ENCODE peak calls at places on chromosomes 2 and 18, in eight cellular contexts. One of them, this sample, is unnamed.

GRCh38 chr2:131016826-131017596 is 76.2 kb downstream of the FAM168B start:
- DNase-seq in gastrocnemius medialis: no peak
- DNase-seq in KG1: no peak
- DNase-seq in GOT3: no peak
- DNase-seq in naive thymus-derived CD8-positive, alpha-beta T cell: no peak
- DNase-seq in stimulated activated CD4-positive, alpha-beta T cell treated with anti-CD3 and anti-CD28 coated beads, Interleukin-2, amount 100 ng/mL, for 48 hours: no peak
- DNase-seq in AG08395: peak
- DNase-seq in effector CD8-positive, alpha-beta T cell: no peak
- DNase-seq in this sample: no peak

GRCh38 chr18:76977108-76977621 is 154.8 kb downstream of the ZNF236 start:
- DNase-seq in gastrocnemius medialis: peak
- DNase-seq in KG1: no peak
- DNase-seq in GOT3: no peak
- DNase-seq in naive thymus-derived CD8-positive, alpha-beta T cell: no peak
- DNase-seq in stimulated activated CD4-positive, alpha-beta T cell treated with anti-CD3 and anti-CD28 coated beads, Interleukin-2, amount 100 ng/mL, for 48 hours: no peak
- DNase-seq in AG08395: no peak
- DNase-seq in effector CD8-positive, alpha-beta T cell: no peak
- DNase-seq in this sample: no peak

GRCh38 chr2:19759880-19760279 is 141.9 kb downstream of the TTC32 start:
- DNase-seq in gastrocnemius medialis: no peak
- DNase-seq in KG1: no peak
- DNase-seq in GOT3: no peak
- DNase-seq in naive thymus-derived CD8-positive, alpha-beta T cell: no peak
- DNase-seq in stimulated activated CD4-positive, alpha-beta T cell treated with anti-CD3 and anti-CD28 coated beads, Interleukin-2, amount 100 ng/mL, for 48 hours: no peak
- DNase-seq in AG08395: no peak
- DNase-seq in effector CD8-positive, alpha-beta T cell: no peak
- DNase-seq in this sample: no peak

GRCh38 chr18:12839057-12839525 is 44.9 kb downstream of the PTPN2 start:
- DNase-seq in gastrocnemius medialis: no peak
- DNase-seq in KG1: peak
- DNase-seq in GOT3: no peak
- DNase-seq in naive thymus-derived CD8-positive, alpha-beta T cell: no peak
- DNase-seq in stimulated activated CD4-positive, alpha-beta T cell treated with anti-CD3 and anti-CD28 coated beads, Interleukin-2, amount 100 ng/mL, for 48 hours: no peak
- DNase-seq in AG08395: no peak
- DNase-seq in effector CD8-positive, alpha-beta T cell: no peak
- DNase-seq in this sample: peak

GRCh38 chr2:207015901-207016300 is 76.6 kb downstream of the CPO start:
- DNase-seq in gastrocnemius medialis: no peak
- DNase-seq in KG1: no peak
- DNase-seq in GOT3: no peak
- DNase-seq in naive thymus-derived CD8-positive, alpha-beta T cell: no peak
- DNase-seq in stimulated activated CD4-positive, alpha-beta T cell treated with anti-CD3 and anti-CD28 coated beads, Interleukin-2, amount 100 ng/mL, for 48 hours: no peak
- DNase-seq in AG08395: peak
- DNase-seq in effector CD8-positive, alpha-beta T cell: no peak
- DNase-seq in this sample: no peak

GRCh38 chr18:48133675-48134251 is 203.3 kb upstream of the SMAD2 start:
- DNase-seq in gastrocnemius medialis: no peak
- DNase-seq in KG1: no peak
- DNase-seq in GOT3: no peak
- DNase-seq in naive thymus-derived CD8-positive, alpha-beta T cell: no peak
- DNase-seq in stimulated activated CD4-positive, alpha-beta T cell treated with anti-CD3 and anti-CD28 coated beads, Interleukin-2, amount 100 ng/mL, for 48 hours: no peak
- DNase-seq in AG08395: no peak
- DNase-seq in effector CD8-positive, alpha-beta T cell: no peak
- DNase-seq in this sample: no peak

GRCh38 chr2:237474511-237474911 is 12.5 kb upstream of the MLPH start:
- DNase-seq in gastrocnemius medialis: peak
- DNase-seq in KG1: no peak
- DNase-seq in GOT3: no peak
- DNase-seq in naive thymus-derived CD8-positive, alpha-beta T cell: no peak
- DNase-seq in stimulated activated CD4-positive, alpha-beta T cell treated with anti-CD3 and anti-CD28 coated beads, Interleukin-2, amount 100 ng/mL, for 48 hours: no peak
- DNase-seq in AG08395: no peak
- DNase-seq in effector CD8-positive, alpha-beta T cell: no peak
- DNase-seq in this sample: no peak

GRCh38 chr2:43136862-43137261 is 89.5 kb downstream of the ZFP36L2 start:
- DNase-seq in gastrocnemius medialis: no peak
- DNase-seq in KG1: no peak
- DNase-seq in GOT3: no peak
- DNase-seq in naive thymus-derived CD8-positive, alpha-beta T cell: peak
- DNase-seq in stimulated activated CD4-positive, alpha-beta T cell treated with anti-CD3 and anti-CD28 coated beads, Interleukin-2, amount 100 ng/mL, for 48 hours: no peak
- DNase-seq in AG08395: no peak
- DNase-seq in effector CD8-positive, alpha-beta T cell: peak
- DNase-seq in this sample: peak

GRCh38 chr2:195737531-195738162 is 80.6 kb downstream of the SLC39A10 start:
- DNase-seq in gastrocnemius medialis: no peak
- DNase-seq in KG1: no peak
- DNase-seq in GOT3: no peak
- DNase-seq in naive thymus-derived CD8-positive, alpha-beta T cell: no peak
- DNase-seq in stimulated activated CD4-positive, alpha-beta T cell treated with anti-CD3 and anti-CD28 coated beads, Interleukin-2, amount 100 ng/mL, for 48 hours: no peak
- DNase-seq in AG08395: no peak
- DNase-seq in effector CD8-positive, alpha-beta T cell: no peak
- DNase-seq in this sample: no peak

GRCh38 chr2:237458519-237458918 is 28.5 kb upstream of the MLPH start:
- DNase-seq in gastrocnemius medialis: no peak
- DNase-seq in KG1: no peak
- DNase-seq in GOT3: no peak
- DNase-seq in naive thymus-derived CD8-positive, alpha-beta T cell: no peak
- DNase-seq in stimulated activated CD4-positive, alpha-beta T cell treated with anti-CD3 and anti-CD28 coated beads, Interleukin-2, amount 100 ng/mL, for 48 hours: no peak
- DNase-seq in AG08395: no peak
- DNase-seq in effector CD8-positive, alpha-beta T cell: no peak
- DNase-seq in this sample: no peak

GRCh38 chr2:44120428-44120827 is 48.2 kb upstream of the PPM1B start:
- DNase-seq in gastrocnemius medialis: no peak
- DNase-seq in KG1: peak
- DNase-seq in GOT3: no peak
- DNase-seq in naive thymus-derived CD8-positive, alpha-beta T cell: peak
- DNase-seq in stimulated activated CD4-positive, alpha-beta T cell treated with anti-CD3 and anti-CD28 coated beads, Interleukin-2, amount 100 ng/mL, for 48 hours: peak
- DNase-seq in AG08395: peak
- DNase-seq in effector CD8-positive, alpha-beta T cell: no peak
- DNase-seq in this sample: no peak

GRCh38 chr2:20677301-20678176 is 10.6 kb downstream of the GDF7 start:
- DNase-seq in gastrocnemius medialis: no peak
- DNase-seq in KG1: no peak
- DNase-seq in GOT3: no peak
- DNase-seq in naive thymus-derived CD8-positive, alpha-beta T cell: no peak
- DNase-seq in stimulated activated CD4-positive, alpha-beta T cell treated with anti-CD3 and anti-CD28 coated beads, Interleukin-2, amount 100 ng/mL, for 48 hours: no peak
- DNase-seq in AG08395: no peak
- DNase-seq in effector CD8-positive, alpha-beta T cell: no peak
- DNase-seq in this sample: no peak

GRCh38 chr2:105584437-105585010 is 160.2 kb upstream of the NCK2 start:
- DNase-seq in gastrocnemius medialis: no peak
- DNase-seq in KG1: no peak
- DNase-seq in GOT3: no peak
- DNase-seq in naive thymus-derived CD8-positive, alpha-beta T cell: no peak
- DNase-seq in stimulated activated CD4-positive, alpha-beta T cell treated with anti-CD3 and anti-CD28 coated beads, Interleukin-2, amount 100 ng/mL, for 48 hours: no peak
- DNase-seq in AG08395: no peak
- DNase-seq in effector CD8-positive, alpha-beta T cell: no peak
- DNase-seq in this sample: no peak

GRCh38 chr18:78777992-78778391 is 201.6 kb upstream of the SALL3 start:
- DNase-seq in gastrocnemius medialis: no peak
- DNase-seq in KG1: no peak
- DNase-seq in GOT3: no peak
- DNase-seq in naive thymus-derived CD8-positive, alpha-beta T cell: no peak
- DNase-seq in stimulated activated CD4-positive, alpha-beta T cell treated with anti-CD3 and anti-CD28 coated beads, Interleukin-2, amount 100 ng/mL, for 48 hours: no peak
- DNase-seq in AG08395: no peak
- DNase-seq in effector CD8-positive, alpha-beta T cell: no peak
- DNase-seq in this sample: no peak

GRCh38 chr2:233477548-233478433 is 88.8 kb downstream of the USP40 start:
- DNase-seq in gastrocnemius medialis: no peak
- DNase-seq in KG1: no peak
- DNase-seq in GOT3: no peak
- DNase-seq in naive thymus-derived CD8-positive, alpha-beta T cell: no peak
- DNase-seq in stimulated activated CD4-positive, alpha-beta T cell treated with anti-CD3 and anti-CD28 coated beads, Interleukin-2, amount 100 ng/mL, for 48 hours: no peak
- DNase-seq in AG08395: no peak
- DNase-seq in effector CD8-positive, alpha-beta T cell: no peak
- DNase-seq in this sample: no peak

GRCh38 chr2:164335947-164336346 is 285.3 kb downstream of the GRB14 start:
- DNase-seq in gastrocnemius medialis: no peak
- DNase-seq in KG1: no peak
- DNase-seq in GOT3: no peak
- DNase-seq in naive thymus-derived CD8-positive, alpha-beta T cell: no peak
- DNase-seq in stimulated activated CD4-positive, alpha-beta T cell treated with anti-CD3 and anti-CD28 coated beads, Interleukin-2, amount 100 ng/mL, for 48 hours: no peak
- DNase-seq in AG08395: no peak
- DNase-seq in effector CD8-positive, alpha-beta T cell: no peak
- DNase-seq in this sample: no peak

GRCh38 chr2:201680743-201681142 is 17.7 kb downstream of the MPP4 start:
- DNase-seq in gastrocnemius medialis: no peak
- DNase-seq in KG1: no peak
- DNase-seq in GOT3: no peak
- DNase-seq in naive thymus-derived CD8-positive, alpha-beta T cell: no peak
- DNase-seq in stimulated activated CD4-positive, alpha-beta T cell treated with anti-CD3 and anti-CD28 coated beads, Interleukin-2, amount 100 ng/mL, for 48 hours: no peak
- DNase-seq in AG08395: no peak
- DNase-seq in effector CD8-positive, alpha-beta T cell: no peak
- DNase-seq in this sample: no peak

GRCh38 chr18:53944721-53945120 is 279.7 kb downstream of the MBD2 start:
- DNase-seq in gastrocnemius medialis: no peak
- DNase-seq in KG1: no peak
- DNase-seq in GOT3: no peak
- DNase-seq in naive thymus-derived CD8-positive, alpha-beta T cell: no peak
- DNase-seq in stimulated activated CD4-positive, alpha-beta T cell treated with anti-CD3 and anti-CD28 coated beads, Interleukin-2, amount 100 ng/mL, for 48 hours: no peak
- DNase-seq in AG08395: no peak
- DNase-seq in effector CD8-positive, alpha-beta T cell: no peak
- DNase-seq in this sample: no peak

GRCh38 chr2:213316001-213316735 is 31.9 kb downstream of the SPAG16 start:
- DNase-seq in gastrocnemius medialis: no peak
- DNase-seq in KG1: no peak
- DNase-seq in GOT3: no peak
- DNase-seq in naive thymus-derived CD8-positive, alpha-beta T cell: no peak
- DNase-seq in stimulated activated CD4-positive, alpha-beta T cell treated with anti-CD3 and anti-CD28 coated beads, Interleukin-2, amount 100 ng/mL, for 48 hours: no peak
- DNase-seq in AG08395: peak
- DNase-seq in effector CD8-positive, alpha-beta T cell: no peak
- DNase-seq in this sample: no peak

GRCh38 chr18:45517181-45517741 is 98.0 kb upstream of the SLC14A2 start:
- DNase-seq in gastrocnemius medialis: peak
- DNase-seq in KG1: no peak
- DNase-seq in GOT3: peak
- DNase-seq in naive thymus-derived CD8-positive, alpha-beta T cell: no peak
- DNase-seq in stimulated activated CD4-positive, alpha-beta T cell treated with anti-CD3 and anti-CD28 coated beads, Interleukin-2, amount 100 ng/mL, for 48 hours: no peak
- DNase-seq in AG08395: peak
- DNase-seq in effector CD8-positive, alpha-beta T cell: no peak
- DNase-seq in this sample: no peak

GRCh38 chr2:220744861-220745260 is 827.2 kb downstream of the EPHA4 start:
- DNase-seq in gastrocnemius medialis: no peak
- DNase-seq in KG1: no peak
- DNase-seq in GOT3: no peak
- DNase-seq in naive thymus-derived CD8-positive, alpha-beta T cell: no peak
- DNase-seq in stimulated activated CD4-positive, alpha-beta T cell treated with anti-CD3 and anti-CD28 coated beads, Interleukin-2, amount 100 ng/mL, for 48 hours: no peak
- DNase-seq in AG08395: no peak
- DNase-seq in effector CD8-positive, alpha-beta T cell: no peak
- DNase-seq in this sample: no peak

GRCh38 chr2:109648041-109648527 is 33.9 kb downstream of the SOWAHC start:
- DNase-seq in gastrocnemius medialis: no peak
- DNase-seq in KG1: no peak
- DNase-seq in GOT3: no peak
- DNase-seq in naive thymus-derived CD8-positive, alpha-beta T cell: no peak
- DNase-seq in stimulated activated CD4-positive, alpha-beta T cell treated with anti-CD3 and anti-CD28 coated beads, Interleukin-2, amount 100 ng/mL, for 48 hours: no peak
- DNase-seq in AG08395: peak
- DNase-seq in effector CD8-positive, alpha-beta T cell: no peak
- DNase-seq in this sample: no peak

GRCh38 chr2:237500681-237501424 is 13.8 kb downstream of the MLPH start:
- DNase-seq in gastrocnemius medialis: no peak
- DNase-seq in KG1: no peak
- DNase-seq in GOT3: peak
- DNase-seq in naive thymus-derived CD8-positive, alpha-beta T cell: no peak
- DNase-seq in stimulated activated CD4-positive, alpha-beta T cell treated with anti-CD3 and anti-CD28 coated beads, Interleukin-2, amount 100 ng/mL, for 48 hours: no peak
- DNase-seq in AG08395: peak
- DNase-seq in effector CD8-positive, alpha-beta T cell: no peak
- DNase-seq in this sample: no peak

GRCh38 chr18:22194151-22194598 is 24.8 kb downstream of the GATA6 start:
- DNase-seq in gastrocnemius medialis: no peak
- DNase-seq in KG1: no peak
- DNase-seq in GOT3: no peak
- DNase-seq in naive thymus-derived CD8-positive, alpha-beta T cell: no peak
- DNase-seq in stimulated activated CD4-positive, alpha-beta T cell treated with anti-CD3 and anti-CD28 coated beads, Interleukin-2, amount 100 ng/mL, for 48 hours: no peak
- DNase-seq in AG08395: no peak
- DNase-seq in effector CD8-positive, alpha-beta T cell: no peak
- DNase-seq in this sample: no peak

This sample was measured in effector memory CD8-positive, alpha-beta T cell.